ENCODE peak calls at places on chromosomes 1 and 21, in seven cellular contexts. One of them, this sample, is unnamed.

GRCh38 chr21:43611598-43612369 is 47.5 kb downstream of the HSF2BP start:
- DNase-seq in Peyer's patch: peak; percentile 57
- DNase-seq in ovary: peak; percentile 74
- DNase-seq in stomach: peak; percentile 78
- DNase-seq in body of pancreas: peak; percentile 75
- DNase-seq in tibial nerve: peak; percentile 81
- DNase-seq in GM12891: no peak
- DNase-seq in this sample: no peak

GRCh38 chr1:101738475-101738874 is 258.3 kb downstream of the OLFM3 start:
- DNase-seq in GM12891: no peak
- DNase-seq in ovary: no peak
- DNase-seq in tibial nerve: no peak
- DNase-seq in body of pancreas: no peak
- DNase-seq in stomach: no peak
- DNase-seq in Peyer's patch: no peak
- DNase-seq in this sample: no peak

GRCh38 chr1:51378871-51379270 is 48.5 kb upstream of the TTC39A start:
- DNase-seq in GM12891: no peak
- DNase-seq in Peyer's patch: no peak
- DNase-seq in body of pancreas: no peak
- DNase-seq in tibial nerve: no peak
- DNase-seq in stomach: no peak
- DNase-seq in ovary: no peak
- DNase-seq in this sample: no peak

GRCh38 chr1:84510668-84511067 is 4.3 kb upstream of the GNG5 start:
- DNase-seq in GM12891: no peak
- DNase-seq in body of pancreas: no peak
- DNase-seq in Peyer's patch: no peak
- DNase-seq in tibial nerve: no peak
- DNase-seq in ovary: no peak
- DNase-seq in stomach: no peak
- DNase-seq in this sample: no peak

GRCh38 chr1:33560680-33561079 is 88.2 kb downstream of the ZSCAN20 start:
- DNase-seq in ovary: no peak
- DNase-seq in GM12891: no peak
- DNase-seq in Peyer's patch: no peak
- DNase-seq in tibial nerve: no peak
- DNase-seq in body of pancreas: no peak
- DNase-seq in stomach: no peak
- DNase-seq in this sample: no peak

GRCh38 chr1:157197906-157198435 is 59.8 kb upstream of the ETV3 start:
- DNase-seq in body of pancreas: peak; percentile 82
- DNase-seq in ovary: no peak
- DNase-seq in GM12891: no peak
- DNase-seq in stomach: peak; percentile 51
- DNase-seq in Peyer's patch: no peak
- DNase-seq in tibial nerve: no peak
- DNase-seq in this sample: peak; percentile 8

GRCh38 chr1:56545711-56546110 is 33.7 kb downstream of the PLPP3 start:
- DNase-seq in body of pancreas: peak; percentile 96
- DNase-seq in Peyer's patch: no peak
- DNase-seq in tibial nerve: no peak
- DNase-seq in ovary: no peak
- DNase-seq in GM12891: no peak
- DNase-seq in stomach: peak; percentile 90
- DNase-seq in this sample: no peak

GRCh38 chr21:31624181-31624580 is 35.3 kb upstream of the SOD1 start:
- DNase-seq in ovary: no peak
- DNase-seq in body of pancreas: no peak
- DNase-seq in tibial nerve: no peak
- DNase-seq in GM12891: no peak
- DNase-seq in Peyer's patch: no peak
- DNase-seq in stomach: no peak
- DNase-seq in this sample: no peak

GRCh38 chr1:210516092-210516491 is 187.4 kb downstream of the HHAT start:
- DNase-seq in stomach: no peak
- DNase-seq in body of pancreas: no peak
- DNase-seq in GM12891: no peak
- DNase-seq in tibial nerve: no peak
- DNase-seq in Peyer's patch: no peak
- DNase-seq in ovary: no peak
- DNase-seq in this sample: no peak

GRCh38 chr1:198780376-198780775 is 141.5 kb downstream of the PTPRC start:
- DNase-seq in tibial nerve: no peak
- DNase-seq in body of pancreas: no peak
- DNase-seq in GM12891: no peak
- DNase-seq in Peyer's patch: no peak
- DNase-seq in ovary: no peak
- DNase-seq in stomach: no peak
- DNase-seq in this sample: no peak

GRCh38 chr1:101567582-101568189 is 330.9 kb downstream of the S1PR1 start:
- DNase-seq in body of pancreas: peak; percentile 13
- DNase-seq in GM12891: peak; percentile 22
- DNase-seq in stomach: peak; percentile 31
- DNase-seq in tibial nerve: no peak
- DNase-seq in Peyer's patch: peak; percentile 19
- DNase-seq in ovary: no peak
- DNase-seq in this sample: no peak

GRCh38 chr1:111735858-111736544 is 3.2 kb downstream of the INKA2 start:
- DNase-seq in Peyer's patch: no peak
- DNase-seq in body of pancreas: no peak
- DNase-seq in stomach: no peak
- DNase-seq in tibial nerve: no peak
- DNase-seq in ovary: no peak
- DNase-seq in GM12891: no peak
- DNase-seq in this sample: peak; percentile 50

GRCh38 chr1:115595279-115596079 is 46.3 kb upstream of the VANGL1 start:
- DNase-seq in GM12891: peak; percentile 43
- DNase-seq in Peyer's patch: peak; percentile 38
- DNase-seq in body of pancreas: peak; percentile 84
- DNase-seq in ovary: peak; percentile 89
- DNase-seq in tibial nerve: peak; percentile 93
- DNase-seq in stomach: peak; percentile 82
- DNase-seq in this sample: peak; percentile 79

GRCh38 chr1:220453371-220453770 is 74.6 kb upstream of the MARK1 start:
- DNase-seq in tibial nerve: no peak
- DNase-seq in stomach: no peak
- DNase-seq in GM12891: no peak
- DNase-seq in body of pancreas: no peak
- DNase-seq in Peyer's patch: no peak
- DNase-seq in ovary: no peak
- DNase-seq in this sample: no peak

GRCh38 chr1:220458936-220459335 is 69.0 kb upstream of the MARK1 start:
- DNase-seq in Peyer's patch: no peak
- DNase-seq in GM12891: no peak
- DNase-seq in body of pancreas: no peak
- DNase-seq in ovary: no peak
- DNase-seq in tibial nerve: no peak
- DNase-seq in stomach: no peak
- DNase-seq in this sample: no peak

GRCh38 chr1:220454155-220454777 is 73.7 kb upstream of the MARK1 start:
- DNase-seq in stomach: no peak
- DNase-seq in GM12891: no peak
- DNase-seq in ovary: no peak
- DNase-seq in body of pancreas: no peak
- DNase-seq in tibial nerve: no peak
- DNase-seq in Peyer's patch: no peak
- DNase-seq in this sample: no peak

GRCh38 chr1:220455559-220455958 is 72.4 kb upstream of the MARK1 start:
- DNase-seq in ovary: no peak
- DNase-seq in tibial nerve: no peak
- DNase-seq in Peyer's patch: no peak
- DNase-seq in GM12891: no peak
- DNase-seq in stomach: no peak
- DNase-seq in body of pancreas: no peak
- DNase-seq in this sample: no peak

GRCh38 chr1:220457982-220458381 is 70.0 kb upstream of the MARK1 start:
- DNase-seq in Peyer's patch: no peak
- DNase-seq in stomach: no peak
- DNase-seq in body of pancreas: no peak
- DNase-seq in tibial nerve: no peak
- DNase-seq in ovary: no peak
- DNase-seq in GM12891: no peak
- DNase-seq in this sample: no peak
- TF ChIP-seq POLR2A in Peyer's patch: no peak
- TF ChIP-seq POLR2A in stomach: no peak
- TF ChIP-seq POLR2A in body of pancreas: no peak
- TF ChIP-seq POLR2A in tibial nerve: no peak
- TF ChIP-seq POLR2A in ovary: no peak
- TF ChIP-seq POLR2A in GM12891: no peak
- TF ChIP-seq POLR2A in this sample: no peak

DNA sequence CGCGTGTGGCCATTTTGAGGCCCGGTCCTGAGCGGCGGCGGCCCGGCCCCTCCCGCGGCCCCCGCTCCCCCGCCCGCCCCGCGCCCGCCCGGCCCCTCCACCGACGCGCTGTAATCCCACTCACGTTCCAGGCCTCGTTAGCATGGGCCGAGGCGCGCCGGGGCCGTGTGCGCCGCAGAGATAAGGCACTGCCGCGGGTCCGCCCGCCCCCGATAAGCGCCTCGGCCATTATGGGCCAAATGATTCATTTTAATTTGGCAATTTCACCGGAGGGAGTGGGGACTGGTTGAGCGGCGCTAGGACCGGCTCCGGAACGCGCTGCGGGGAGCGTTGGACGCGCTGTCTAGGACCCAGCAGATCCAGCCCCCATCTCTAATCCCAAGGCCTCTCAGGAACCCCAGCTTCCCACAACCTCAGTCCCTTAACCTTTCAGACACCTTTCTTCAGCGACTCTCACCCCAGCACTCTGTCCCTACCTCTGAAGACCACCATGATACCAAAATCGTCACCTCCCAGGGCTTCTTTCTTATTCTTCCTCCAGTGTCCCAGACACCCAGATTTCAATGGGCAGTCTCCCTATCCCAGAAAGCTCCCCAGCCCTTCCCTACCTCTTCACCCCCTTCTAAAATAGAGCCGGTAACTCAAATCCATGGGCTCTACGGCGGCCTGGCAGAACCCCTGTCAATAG is at the start of gene TAL1:
- DNase-seq in Peyer's patch: no peak
- DNase-seq in ovary: no peak
- DNase-seq in GM12891: no peak
- DNase-seq in body of pancreas: no peak
- DNase-seq in tibial nerve: no peak
- DNase-seq in stomach: no peak
- DNase-seq in this sample: no peak
- TF ChIP-seq POLR2A in Peyer's patch: no peak
- TF ChIP-seq POLR2A in ovary: peak; percentile 11
- TF ChIP-seq POLR2A in GM12891: no peak
- TF ChIP-seq POLR2A in body of pancreas: no peak
- TF ChIP-seq POLR2A in tibial nerve: no peak
- TF ChIP-seq POLR2A in stomach: no peak
- TF ChIP-seq POLR2A in this sample: no peak

GRCh38 chr1:225430301-225430700 is 2.5 kb upstream of the LBR start:
- DNase-seq in tibial nerve: no peak
- DNase-seq in Peyer's patch: no peak
- DNase-seq in body of pancreas: no peak
- DNase-seq in stomach: no peak
- DNase-seq in GM12891: no peak
- DNase-seq in ovary: no peak
- DNase-seq in this sample: no peak

GRCh38 chr1:225426395-225427248 is 1.2 kb downstream of the LBR start:
- DNase-seq in Peyer's patch: peak; percentile 74
- DNase-seq in tibial nerve: peak; percentile 5
- DNase-seq in ovary: no peak
- DNase-seq in stomach: no peak
- DNase-seq in GM12891: no peak
- DNase-seq in body of pancreas: no peak
- DNase-seq in this sample: no peak

GRCh38 chr1:225427249-225428065 is at the start of gene LBR:
- DNase-seq in stomach: peak; percentile 44
- DNase-seq in Peyer's patch: peak; percentile 33
- DNase-seq in tibial nerve: no peak
- DNase-seq in GM12891: peak; percentile 47
- DNase-seq in body of pancreas: no peak
- DNase-seq in ovary: peak; percentile 60
- DNase-seq in this sample: peak; percentile 91

GRCh38 chr1:225428879-225429455 is 1.1 kb upstream of the LBR start:
- DNase-seq in body of pancreas: no peak
- DNase-seq in tibial nerve: no peak
- DNase-seq in Peyer's patch: no peak
- DNase-seq in GM12891: no peak
- DNase-seq in ovary: no peak
- DNase-seq in stomach: no peak
- DNase-seq in this sample: no peak

GRCh38 chr1:225428066-225428878 is 434 bp upstream of the LBR start:
- DNase-seq in stomach: peak; percentile 95
- DNase-seq in body of pancreas: peak; percentile 92
- DNase-seq in GM12891: peak; percentile 94
- DNase-seq in ovary: peak; percentile 93
- DNase-seq in tibial nerve: peak; percentile 77
- DNase-seq in Peyer's patch: peak; percentile 91
- DNase-seq in this sample: peak; percentile 98
- TF ChIP-seq POLR2A in stomach: no peak
- TF ChIP-seq POLR2A in body of pancreas: peak; percentile 79
- TF ChIP-seq POLR2A in GM12891: peak; percentile 53
- TF ChIP-seq POLR2A in ovary: peak; percentile 77
- TF ChIP-seq POLR2A in tibial nerve: peak; percentile 81
- TF ChIP-seq POLR2A in Peyer's patch: peak; percentile 88
- TF ChIP-seq POLR2A in this sample: no peak

GRCh38 chr1:9900142-9901043 is 9.7 kb downstream of the CTNNBIP1 start:
- DNase-seq in body of pancreas: peak; percentile 93
- DNase-seq in GM12891: no peak
- DNase-seq in stomach: peak; percentile 86
- DNase-seq in ovary: no peak
- DNase-seq in tibial nerve: peak; percentile 41
- DNase-seq in Peyer's patch: peak; percentile 54
- DNase-seq in this sample: peak; percentile 60
- TF ChIP-seq POLR2A in body of pancreas: peak; percentile 78
- TF ChIP-seq POLR2A in GM12891: no peak
- TF ChIP-seq POLR2A in stomach: no peak
- TF ChIP-seq POLR2A in ovary: no peak
- TF ChIP-seq POLR2A in tibial nerve: peak; percentile 36
- TF ChIP-seq POLR2A in Peyer's patch: peak; percentile 20
- TF ChIP-seq POLR2A in this sample: no peak

DNA sequence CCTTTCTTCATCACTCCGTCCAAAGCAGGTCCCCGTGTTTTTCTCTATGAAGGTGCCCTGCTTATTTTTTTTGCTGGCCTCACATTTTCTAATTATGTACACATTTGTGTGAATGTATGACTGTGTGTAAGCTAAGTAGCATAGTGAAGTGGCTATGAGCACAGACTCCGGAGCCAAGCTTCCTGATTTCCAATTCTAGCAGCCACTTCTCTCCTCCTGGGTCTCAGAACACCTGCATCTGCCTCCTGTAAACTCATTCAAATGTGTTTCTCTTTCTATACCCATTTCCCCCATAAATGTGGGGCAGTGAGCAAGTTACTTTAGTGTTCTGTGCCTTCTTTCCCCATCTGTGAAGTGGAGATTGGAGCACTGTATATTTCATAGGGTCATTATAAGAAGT is 2.1 kb downstream of the SLAMF6 start:
- DNase-seq in stomach: no peak
- DNase-seq in body of pancreas: no peak
- DNase-seq in tibial nerve: no peak
- DNase-seq in ovary: no peak
- DNase-seq in Peyer's patch: peak; percentile 40
- DNase-seq in GM12891: no peak
- DNase-seq in this sample: no peak
- TF ChIP-seq POLR2A in stomach: no peak
- TF ChIP-seq POLR2A in body of pancreas: no peak
- TF ChIP-seq POLR2A in tibial nerve: no peak
- TF ChIP-seq POLR2A in ovary: no peak
- TF ChIP-seq POLR2A in Peyer's patch: no peak
- TF ChIP-seq POLR2A in GM12891: no peak
- TF ChIP-seq POLR2A in this sample: no peak

GRCh38 chr21:37257967-37258877 is 8.9 kb downstream of the VPS26C start:
- DNase-seq in GM12891: peak; percentile 69
- DNase-seq in body of pancreas: peak; percentile 59
- DNase-seq in Peyer's patch: peak; percentile 61
- DNase-seq in tibial nerve: no peak
- DNase-seq in stomach: peak; percentile 63
- DNase-seq in ovary: peak; percentile 69
- DNase-seq in this sample: peak; percentile 36
- TF ChIP-seq POLR2A in GM12891: peak; percentile 49
- TF ChIP-seq POLR2A in body of pancreas: no peak
- TF ChIP-seq POLR2A in Peyer's patch: no peak
- TF ChIP-seq POLR2A in tibial nerve: no peak
- TF ChIP-seq POLR2A in stomach: no peak
- TF ChIP-seq POLR2A in ovary: peak; percentile 15
- TF ChIP-seq POLR2A in this sample: no peak

This sample was measured in lower leg skin.